ENCODE peak calls at places on chromosomes 13 and 19, in eight cellular contexts. B is astrocyte, E is H1, F is neural progenitor cell, G is endothelial cell of umbilical vein, N is fibroblast of lung, M is mammary epithelial cell, Y is PC-3. O is an unnamed sample.

GRCh38 chr19:33376423-33376822 is 2.9 kb downstream of the CEBPG start:
- DNase-seq in G (peak; percentile 92), B (peak; percentile 84), F (no peak), N (peak; percentile 81), M (peak; percentile 73), E (no peak), Y (peak; percentile 81), O (no peak)

GRCh38 chr13:38348890-38349289 is 761 bp upstream of the UFM1 start:
- DNase-seq in F (no peak), B (peak; percentile 39), M (peak; percentile 80), E (no peak), N (no peak), Y (peak; percentile 30), G (no peak), O (no peak)

GRCh38 chr19:46943150-46943946 is 76.3 kb upstream of the NPAS1 start:
- DNase-seq in Y (no peak), M (no peak), B (no peak), F (no peak), N (no peak), E (no peak), G (no peak), O (no peak)

GRCh38 chr13:46683879-46684278 is 113.1 kb downstream of the ESD start:
- DNase-seq in N (peak; percentile 22), B (no peak), Y (no peak), G (no peak), E (no peak), F (no peak), M (no peak), O (no peak)

GRCh38 chr19:925912-926594 is at the start of gene ARID3A:
- DNase-seq in G (no peak), F (peak; percentile 73), B (peak; percentile 57), M (peak; percentile 42), N (peak; percentile 73), E (no peak), Y (no peak), O (peak; percentile 75)

GRCh38 chr13:46116653-46117502 is 12.0 kb upstream of the CPB2 start:
- DNase-seq in E (no peak), F (no peak), G (no peak), Y (no peak), M (no peak), N (no peak), B (no peak), O (peak; percentile 98)

GRCh38 chr19:48461982-48462655 is 6.7 kb downstream of the KCNJ14 start:
- DNase-seq in Y (no peak), B (no peak), E (peak; percentile 75), G (no peak), M (no peak), N (no peak), F (peak; percentile 39), O (no peak)

GRCh38 chr19:7787602-7788177 is 24.6 kb downstream of the CLEC4M start:
- DNase-seq in E (no peak), Y (no peak), F (no peak), B (no peak), G (peak; percentile 20), M (no peak), N (no peak), O (no peak)

GRCh38 chr13:30448441-30448840 is 17.3 kb downstream of the HMGB1 start:
- DNase-seq in E (no peak), B (no peak), F (no peak), N (no peak), G (no peak), Y (no peak), M (no peak), O (no peak)

GRCh38 chr13:42592915-42593718 is 19.2 kb downstream of the TNFSF11 start:
- DNase-seq in F (no peak), E (peak; percentile 21), B (no peak), N (no peak), M (no peak), G (no peak), Y (no peak), O (no peak)

GRCh38 chr19:56120371-56121179 is 520 bp downstream of the ZNF787 start:
- DNase-seq in Y (peak; percentile 72), M (peak; percentile 65), N (peak; percentile 70), B (peak; percentile 59), F (peak; percentile 74), E (no peak), G (peak; percentile 77), O (peak; percentile 87)

GRCh38 chr19:58229255-58229639 is 533 bp downstream of the ZNF544 start:
- DNase-seq in M (peak; percentile 17), E (no peak), G (peak; percentile 45), B (peak; percentile 14), N (peak; percentile 34), Y (peak; percentile 50), F (peak; percentile 65), O (peak; percentile 57)

GRCh38 chr13:45007225-45007624 is 17.9 kb downstream of the GPALPP1 start:
- DNase-seq in N (no peak), B (no peak), M (no peak), F (no peak), Y (no peak), E (no peak), G (no peak), O (no peak)

GRCh38 chr13:98752111-98752941 is at the start of gene SLC15A1:
- DNase-seq in Y (no peak), B (no peak), E (no peak), G (peak; percentile 4), M (no peak), N (no peak), F (peak; percentile 33), O (peak; percentile 13)
- TF ChIP-seq EZH2 in Y (no peak), B (peak; percentile 88), E (peak; percentile 69), G (peak; percentile 89), M (peak; percentile 96), N (peak; percentile 96), F (peak; percentile 89), O (peak; percentile 89)

GRCh38 chr13:50123002-50123401 is 107.8 kb downstream of the KCNRG start:
- DNase-seq in Y (no peak), F (no peak), B (no peak), M (no peak), E (no peak), G (no peak), N (no peak), O (no peak)
- TF ChIP-seq EZH2 in Y (no peak), F (peak; percentile 9), B (no peak), M (no peak), E (no peak), G (no peak), N (no peak), O (no peak)

GRCh38 chr13:112071011-112071901 is 4.3 kb downstream of the SOX1 start:
- DNase-seq in Y (no peak), E (no peak), N (no peak), G (no peak), F (peak; percentile 37), B (no peak), M (no peak), O (peak; percentile 66)

GRCh38 chr13:112074139-112074710 is 7.3 kb downstream of the SOX1 start:
- DNase-seq in N (no peak), G (no peak), B (no peak), F (peak; percentile 34), M (no peak), E (no peak), Y (no peak), O (no peak)

GRCh38 chr13:112071902-112072530 is 5.1 kb downstream of the SOX1 start:
- DNase-seq in B (no peak), N (no peak), F (peak; percentile 59), M (no peak), Y (no peak), G (no peak), E (no peak), O (no peak)

GRCh38 chr13:112073245-112074138 is 6.5 kb downstream of the SOX1 start:
- DNase-seq in N (no peak), B (no peak), F (peak; percentile 95), E (no peak), M (no peak), Y (no peak), G (no peak), O (no peak)

DNA sequence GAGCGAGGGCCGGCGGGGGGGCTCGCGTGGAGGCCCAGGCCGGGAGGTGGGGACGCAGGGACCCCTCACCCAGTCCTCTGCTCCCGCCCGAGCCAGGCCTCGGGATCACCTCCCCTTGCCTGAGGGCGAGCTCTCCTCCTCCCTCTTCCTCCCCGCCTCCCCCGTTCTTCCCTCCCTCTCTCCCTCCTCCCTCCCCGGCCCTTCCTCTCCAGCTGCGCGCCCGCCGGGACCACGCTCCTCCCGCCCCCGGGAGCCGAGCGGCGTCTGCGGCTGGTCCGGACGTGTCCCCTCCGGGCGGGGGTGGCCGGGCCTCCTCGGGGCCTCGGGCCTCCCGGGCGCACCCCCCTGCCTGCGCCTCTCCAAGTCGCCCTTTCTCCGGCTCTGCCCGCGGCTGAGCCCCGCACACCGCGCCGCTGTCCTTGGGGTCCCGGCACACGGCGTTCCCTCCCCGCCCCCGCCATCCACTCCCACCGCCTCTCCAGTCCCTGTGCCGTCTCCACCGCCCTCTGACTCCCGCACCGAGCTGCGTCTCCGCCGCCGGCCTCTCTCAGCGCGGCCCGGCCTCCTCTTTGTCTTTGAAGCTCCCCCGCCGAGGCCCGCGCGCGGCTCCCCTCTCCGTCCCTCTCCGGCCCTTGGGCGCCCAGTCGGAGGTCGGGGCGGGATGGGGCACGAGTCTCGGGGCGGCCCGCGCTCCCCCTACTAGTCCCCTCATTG is 5.7 kb downstream of the SOX1 start:
- DNase-seq in M (no peak), F (peak; percentile 88), B (no peak), Y (no peak), N (no peak), E (no peak), G (no peak), O (peak; percentile 86)
- TF ChIP-seq EZH2 in M (no peak), F (no peak), B (no peak), Y (no peak), N (no peak), E (no peak), G (peak; percentile 69), O (no peak)

GRCh38 chr13:112068531-112069062 is 1.6 kb downstream of the SOX1 start:
- DNase-seq in F (peak; percentile 57), N (no peak), G (no peak), M (no peak), Y (no peak), E (no peak), B (no peak), O (no peak)

GRCh38 chr13:112069063-112069726 is 2.2 kb downstream of the SOX1 start:
- DNase-seq in M (no peak), F (peak; percentile 62), B (no peak), Y (no peak), E (no peak), N (no peak), G (no peak), O (no peak)

GRCh38 chr13:112067121-112067741 is at the start of gene SOX1:
- DNase-seq in B (no peak), Y (no peak), F (peak; percentile 87), M (no peak), E (no peak), N (no peak), G (no peak), O (peak; percentile 81)

GRCh38 chr13:112066624-112067004 is 335 bp upstream of the SOX1 start:
- DNase-seq in N (peak; percentile 38), B (peak; percentile 14), G (no peak), M (no peak), E (no peak), Y (no peak), F (peak; percentile 94), O (peak; percentile 96)

GRCh38 chr13:112067871-112068305 is 939 bp downstream of the SOX1 start:
- DNase-seq in Y (no peak), F (peak; percentile 76), B (no peak), M (no peak), N (no peak), E (no peak), G (no peak), O (peak; percentile 62)
- TF ChIP-seq EZH2 in Y (no peak), F (peak; percentile 16), B (no peak), M (no peak), N (no peak), E (no peak), G (no peak), O (no peak)